ENCODE peak calls at places on chromosomes 5 and 9, in ten cellular contexts. W, P, S, Q, D, B, O, I, Y and G are unnamed samples.

GRCh38 chr9:77514886-77515711 is 133.0 kb downstream of the GNA14 start:
- DNase-seq in W (no peak), P (no peak), S (no peak), Q (peak; percentile 59), D (no peak), B (no peak), O (peak; percentile 31), I (no peak), Y (no peak), G (no peak)

GRCh38 chr9:123217148-123217585 is 51.2 kb downstream of the STRBP start:
- DNase-seq in W (peak; percentile 1), P (no peak), S (no peak), Q (no peak), D (no peak), B (no peak), O (no peak), I (no peak), Y (no peak), G (no peak)

GRCh38 chr5:82879089-82879488 is 198.1 kb downstream of the TMEM167A start:
- DNase-seq in W (no peak), P (no peak), S (no peak), Q (no peak), D (no peak), B (no peak), O (no peak), I (no peak), Y (no peak), G (no peak)

GRCh38 chr9:107153336-107153735 is 129.7 kb upstream of the RAD23B start:
- DNase-seq in W (peak; percentile 16), P (no peak), S (no peak), Q (no peak), D (no peak), B (no peak), O (no peak), I (no peak), Y (no peak), G (no peak)

GRCh38 chr9:93071464-93071863 is 13.0 kb downstream of the SUSD3 start:
- DNase-seq in W (peak; percentile 18), P (no peak), S (no peak), Q (peak; percentile 57), D (no peak), B (peak; percentile 67), O (no peak), I (no peak), Y (no peak), G (no peak)

GRCh38 chr9:9498147-9498546 is 1114.7 kb downstream of the PTPRD start:
- DNase-seq in W (no peak), P (no peak), S (no peak), Q (no peak), D (no peak), B (no peak), O (no peak), I (no peak), Y (no peak), G (no peak)

GRCh38 chr5:133994990-133995333 is 9.8 kb downstream of the VDAC1 start:
- DNase-seq in W (no peak), P (no peak), S (no peak), Q (no peak), D (no peak), B (no peak), O (no peak), I (no peak), Y (peak; percentile 32), G (no peak)

GRCh38 chr9:94096819-94097577 is 12.7 kb downstream of the PTPDC1 start:
- DNase-seq in W (peak; percentile 33), P (no peak), S (no peak), Q (no peak), D (no peak), B (no peak), O (no peak), I (no peak), Y (no peak), G (no peak)

DNA sequence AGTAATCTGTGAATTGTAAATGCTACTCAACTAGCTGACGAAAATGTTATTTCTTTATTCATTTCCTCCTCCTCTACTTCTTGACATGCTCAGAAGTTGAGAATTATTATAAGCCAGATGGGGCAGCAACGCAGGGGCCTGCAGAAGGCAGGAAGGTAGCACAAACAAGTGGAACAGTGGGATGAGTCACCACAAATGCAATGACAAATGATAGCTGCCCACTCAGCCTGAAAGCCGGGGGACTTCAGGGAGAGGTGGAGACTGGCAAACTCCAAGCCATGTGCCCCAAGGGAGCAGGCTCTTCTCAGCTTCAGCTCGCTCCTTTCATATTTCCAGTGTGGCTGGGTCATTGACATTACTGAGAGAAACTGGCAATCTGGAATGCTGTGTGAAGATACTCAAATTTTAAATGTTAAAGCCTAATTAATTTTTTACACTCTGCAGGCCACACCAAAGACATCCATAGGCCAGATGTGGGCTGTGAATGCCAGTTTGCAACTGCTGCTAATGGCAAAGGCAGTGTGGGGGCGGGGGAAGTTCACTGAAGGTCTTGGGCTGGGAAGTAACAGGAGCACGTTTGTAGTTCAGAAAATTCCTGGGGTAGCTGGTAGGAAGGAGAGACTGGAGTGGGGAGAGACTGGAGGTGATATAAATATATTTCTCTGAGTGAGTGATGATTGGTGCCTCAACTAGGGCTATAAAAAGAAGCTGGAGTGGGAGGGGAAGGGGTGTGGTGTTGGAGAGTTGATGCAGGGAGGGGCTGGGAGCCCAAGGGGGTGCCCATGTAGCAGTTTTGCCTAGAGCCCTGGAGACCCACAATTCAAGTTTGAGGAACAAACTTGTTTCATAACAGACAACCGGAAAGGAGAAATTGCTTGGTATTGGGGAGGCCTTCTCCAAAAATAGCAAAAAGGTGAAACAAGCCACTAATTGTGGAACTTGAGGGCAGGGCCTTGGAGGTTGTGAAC is 20.8 kb upstream of the ADRB2 start:
- DNase-seq in W (peak; percentile 64), P (no peak), S (no peak), Q (no peak), D (no peak), B (no peak), O (peak; percentile 26), I (no peak), Y (peak; percentile 74), G (no peak)
- TF ChIP-seq POLR2A in W (no peak), P (no peak), S (no peak), Q (no peak), D (no peak), B (no peak), O (no peak), I (no peak), Y (no peak), G (no peak)

GRCh38 chr5:141681695-141682641 is at the start of gene ARAP3:
- DNase-seq in W (peak; percentile 89), P (peak; percentile 56), S (peak; percentile 94), Q (peak; percentile 75), D (peak; percentile 90), B (peak; percentile 70), O (peak; percentile 77), I (peak; percentile 96), Y (peak; percentile 96), G (peak; percentile 63)

GRCh38 chr5:141680751-141681201 is 1.3 kb downstream of the ARAP3 start:
- DNase-seq in W (peak; percentile 41), P (no peak), S (peak; percentile 85), Q (no peak), D (no peak), B (no peak), O (no peak), I (no peak), Y (no peak), G (no peak)

GRCh38 chr5:141681295-141681694 is 735 bp downstream of the ARAP3 start:
- DNase-seq in W (no peak), P (no peak), S (no peak), Q (no peak), D (no peak), B (no peak), O (no peak), I (no peak), Y (no peak), G (no peak)

GRCh38 chr5:141677415-141677814 is 4.6 kb downstream of the ARAP3 start:
- DNase-seq in W (no peak), P (no peak), S (no peak), Q (no peak), D (no peak), B (no peak), O (no peak), I (no peak), Y (no peak), G (no peak)

DNA sequence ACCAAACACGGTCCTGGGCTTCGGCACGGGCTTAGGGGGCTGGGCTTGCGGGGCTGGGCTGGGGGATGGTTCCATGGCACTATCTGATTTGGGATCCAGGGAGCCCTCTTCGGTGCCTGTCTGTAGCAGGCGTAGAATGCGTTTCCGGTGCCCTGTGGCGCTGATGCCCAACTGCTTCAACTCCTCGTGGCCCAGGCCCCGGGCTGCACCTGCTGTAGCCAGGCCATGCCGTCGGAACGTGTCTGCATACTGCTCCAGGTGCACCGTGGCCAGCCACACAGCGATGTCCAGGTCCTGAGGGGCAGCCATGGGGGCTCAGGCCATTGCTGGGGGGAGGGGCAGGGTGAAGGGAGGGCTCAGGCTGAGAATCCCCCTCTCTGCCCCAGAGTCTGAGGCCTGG is 1.9 kb downstream of the ARAP3 start:
- DNase-seq in W (no peak), P (no peak), S (no peak), Q (no peak), D (no peak), B (no peak), O (no peak), I (no peak), Y (peak; percentile 78), G (no peak)
- H3K4me1 ChIP-seq in W (peaks cover 18% of the 10 kb centered on the region), P (peaks cover 14% of the 10 kb centered on the region), S (no peaks in the 10 kb centered on the region), Q (peaks cover 24% of the 10 kb centered on the region), D (no peaks in the 10 kb centered on the region), B (no peaks in the 10 kb centered on the region), O (peaks cover 13% of the 10 kb centered on the region), I (peaks cover 43% of the 10 kb centered on the region), Y (peaks cover 57% of the 10 kb centered on the region), G (no peaks in the 10 kb centered on the region)

GRCh38 chr9:72726951-72727350 is 205.5 kb downstream of the TMC1 start:
- DNase-seq in W (no peak), P (no peak), S (no peak), Q (no peak), D (no peak), B (no peak), O (no peak), I (no peak), Y (no peak), G (no peak)

GRCh38 chr9:72733896-72734295 is 212.5 kb downstream of the TMC1 start:
- DNase-seq in W (no peak), P (no peak), S (no peak), Q (no peak), D (no peak), B (no peak), O (no peak), I (no peak), Y (no peak), G (no peak)

GRCh38 chr9:72728031-72728770 is 206.8 kb downstream of the TMC1 start:
- DNase-seq in W (no peak), P (no peak), S (no peak), Q (no peak), D (no peak), B (no peak), O (no peak), I (no peak), Y (no peak), G (no peak)
- H3K27ac ChIP-seq in W (no peak overlapping the region), P (no peak overlapping the region), S (no peak overlapping the region), Q (no peak overlapping the region), D (no peak overlapping the region), B (no peak overlapping the region), O (no peak overlapping the region), I (no peak overlapping the region), Y (no peak overlapping the region), G (no peak overlapping the region)

GRCh38 chr5:126776499-126777256 is at the start of gene LMNB1:
- DNase-seq in W (peak; percentile 94), P (peak; percentile 83), S (peak; percentile 98), Q (peak; percentile 98), D (peak; percentile 97), B (peak; percentile 93), O (peak; percentile 95), I (peak; percentile 99), Y (peak; percentile 98), G (peak; percentile 90)
- TF ChIP-seq POLR2A in W (peak; percentile 61), P (peak; percentile 30), S (no peak), Q (peak; percentile 58), D (no peak), B (no peak), O (peak; percentile 64), I (peak; percentile 68), Y (no peak), G (peak; percentile 46)